ENCODE peak calls at places on chromosomes 6 and 20, in seven cellular contexts. L is astrocyte; G is left ventricle myocardium inferior; P is neural progenitor cell; R is mucosa of descending colon; H is CD8-positive, alpha-beta T cell; I is GM12878. V is an unnamed sample.

GRCh38 chr6:3687847-3688246 is 63.7 kb downstream of the PXDC1 start:
- DNase-seq in L (no peak), G (no peak), P (peak; percentile 59), R (no peak), H (no peak), I (no peak), V (peak; percentile 16)

GRCh38 chr20:35618372-35619131 is 2.9 kb downstream of the SPAG4 start:
- DNase-seq in L (peak; percentile 8), G (no peak), P (peak; percentile 57), R (peak; percentile 69), H (peak; percentile 31), I (no peak), V (no peak)

GRCh38 chr6:29671026-29671425 is 9.9 kb downstream of the ZFP57 start:
- DNase-seq in L (no peak), G (no peak), P (no peak), R (no peak), H (no peak), I (no peak), V (no peak)

GRCh38 chr6:101268541-101268940 is 125.0 kb upstream of the GRIK2 start:
- DNase-seq in L (no peak), G (no peak), P (no peak), R (no peak), H (no peak), I (no peak), V (no peak)

GRCh38 chr6:159086033-159086618 is 41.3 kb upstream of the TAGAP start:
- DNase-seq in L (no peak), G (no peak), P (no peak), R (no peak), H (no peak), I (no peak), V (no peak)

GRCh38 chr6:4953440-4953839 is 50.4 kb downstream of the RPP40 start:
- DNase-seq in L (no peak), G (no peak), P (no peak), R (no peak), H (no peak), I (no peak), V (no peak)

GRCh38 chr6:148064406-148065134 is 278.1 kb upstream of the SASH1 start:
- DNase-seq in L (peak; percentile 83), G (no peak), P (no peak), R (no peak), H (no peak), I (no peak), V (no peak)

GRCh38 chr6:105099371-105099770 is 80.4 kb downstream of the POPDC3 start:
- DNase-seq in L (no peak), G (no peak), P (no peak), R (no peak), H (no peak), I (no peak), V (no peak)

GRCh38 chr6:13302291-13302690 is 26.0 kb downstream of the TBC1D7 start:
- DNase-seq in L (no peak), G (no peak), P (no peak), R (no peak), H (no peak), I (no peak), V (no peak)

GRCh38 chr6:85585741-85586140 is 7.9 kb downstream of the SNX14 start:
- DNase-seq in L (no peak), G (no peak), P (no peak), R (no peak), H (no peak), I (no peak), V (no peak)

GRCh38 chr6:110690106-110690654 is 125.1 kb downstream of the CDK19 start:
- DNase-seq in L (no peak), G (no peak), P (no peak), R (no peak), H (no peak), I (no peak), V (no peak)

GRCh38 chr6:6610031-6610591 is 21.6 kb downstream of the LY86 start:
- DNase-seq in L (no peak), G (no peak), P (no peak), R (peak; percentile 59), H (peak; percentile 43), I (peak; percentile 71), V (no peak)

GRCh38 chr6:151325075-151326050 is 66.0 kb downstream of the ZBTB2 start:
- DNase-seq in L (peak; percentile 55), G (peak; percentile 49), P (peak; percentile 68), R (no peak), H (peak; percentile 18), I (no peak), V (peak; percentile 61)

GRCh38 chr20:63590218-63591146 is 16.4 kb upstream of the HELZ2 start:
- DNase-seq in L (no peak), G (no peak), P (no peak), R (peak; percentile 45), H (no peak), I (no peak), V (no peak)

GRCh38 chr6:74334722-74335121 is 638.7 kb downstream of the CD109 start:
- DNase-seq in L (no peak), G (no peak), P (no peak), R (no peak), H (no peak), I (no peak), V (no peak)

GRCh38 chr20:50681359-50682064 is 9.8 kb downstream of the RIPOR3 start:
- DNase-seq in L (no peak), G (no peak), P (no peak), R (no peak), H (no peak), I (no peak), V (no peak)

GRCh38 chr6:119493980-119494379 is 144.4 kb upstream of the MAN1A1 start:
- DNase-seq in L (no peak), G (no peak), P (no peak), R (no peak), H (no peak), I (no peak), V (no peak)

GRCh38 chr20:23125159-23125558 is 39.0 kb upstream of the CD93 start:
- DNase-seq in L (no peak), G (no peak), P (no peak), R (no peak), H (no peak), I (no peak), V (no peak)

GRCh38 chr6:133340557-133340956 is 99.4 kb downstream of the EYA4 start:
- DNase-seq in L (peak; percentile 55), G (no peak), P (no peak), R (no peak), H (no peak), I (no peak), V (no peak)

GRCh38 chr20:51700809-51701285 is 67.3 kb downstream of the ATP9A start:
- DNase-seq in L (no peak), G (no peak), P (peak; percentile 61), R (no peak), H (no peak), I (no peak), V (peak; percentile 65)

GRCh38 chr20:4869290-4870193 is 131.8 kb downstream of the SLC23A2 start:
- DNase-seq in L (peak; percentile 6), G (no peak), P (no peak), R (no peak), H (no peak), I (no peak), V (no peak)

GRCh38 chr20:45832619-45833018 is 980 bp upstream of the SNX21 start:
- DNase-seq in L (no peak), G (no peak), P (no peak), R (no peak), H (no peak), I (no peak), V (no peak)
- H3K4me3 ChIP-seq in L (no peak overlapping the region), G (peak overlapping the region; percentile 89), P (no peak overlapping the region), R (no peak overlapping the region), H (no peak overlapping the region), I (no peak overlapping the region), V (no peak overlapping the region)

DNA sequence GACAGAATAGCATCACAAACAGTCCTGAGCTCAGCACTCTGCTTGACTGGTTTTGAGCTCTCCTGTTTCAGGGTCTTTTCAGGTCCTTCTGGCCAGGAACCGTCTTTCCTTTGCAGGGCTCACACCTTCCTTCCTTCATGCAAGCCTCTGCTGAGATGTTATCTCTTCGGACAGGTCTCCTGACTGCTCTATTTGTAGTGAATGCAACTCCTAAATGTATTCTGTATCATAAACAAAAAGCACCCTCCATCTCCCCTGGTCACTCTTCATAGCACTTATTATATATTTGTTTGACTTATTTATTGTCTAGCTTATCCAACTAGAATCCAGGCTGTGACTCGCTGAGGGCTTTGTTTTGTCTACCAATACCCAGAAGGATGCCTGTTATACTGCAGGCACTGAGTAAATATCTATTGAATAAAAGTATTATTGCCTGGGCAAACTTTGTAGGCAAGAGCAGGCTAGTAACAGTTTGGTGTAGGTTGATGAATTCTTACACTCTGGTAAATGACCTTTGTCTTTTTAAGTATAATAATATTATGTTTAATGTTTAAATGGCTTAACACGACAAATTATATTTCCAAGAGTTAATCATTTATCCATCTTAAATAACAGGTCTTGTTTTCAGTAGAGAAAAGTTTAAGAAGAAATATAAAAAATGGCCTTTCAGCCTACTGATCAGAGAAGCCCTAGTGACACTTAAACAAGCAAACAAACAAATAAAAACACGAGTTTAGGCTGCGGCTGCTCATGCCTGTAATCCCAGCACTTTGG is 199.8 kb downstream of the BCAS1 start:
- DNase-seq in L (no peak), G (no peak), P (no peak), R (no peak), H (no peak), I (no peak), V (no peak)
- H3K4me1 ChIP-seq in L (peaks cover 37% of the 10 kb centered on the region), G (peaks cover 37% of the 10 kb centered on the region), P (peaks cover 67% of the 10 kb centered on the region), R (peaks cover 49% of the 10 kb centered on the region), H (peaks cover 73% of the 10 kb centered on the region), I (peaks cover 47% of the 10 kb centered on the region), V (peaks cover 52% of the 10 kb centered on the region)

GRCh38 chr6:156849806-156850205 is 72.6 kb downstream of the ARID1B start:
- DNase-seq in L (no peak), G (no peak), P (no peak), R (no peak), H (no peak), I (no peak), V (peak; percentile 34)
- H3K4me3 ChIP-seq in L (no peak overlapping the region), G (peak overlapping the region; percentile 34), P (no peak overlapping the region), R (no peak overlapping the region), H (no peak overlapping the region), I (peak overlapping the region; percentile 44), V (no peak overlapping the region)

DNA sequence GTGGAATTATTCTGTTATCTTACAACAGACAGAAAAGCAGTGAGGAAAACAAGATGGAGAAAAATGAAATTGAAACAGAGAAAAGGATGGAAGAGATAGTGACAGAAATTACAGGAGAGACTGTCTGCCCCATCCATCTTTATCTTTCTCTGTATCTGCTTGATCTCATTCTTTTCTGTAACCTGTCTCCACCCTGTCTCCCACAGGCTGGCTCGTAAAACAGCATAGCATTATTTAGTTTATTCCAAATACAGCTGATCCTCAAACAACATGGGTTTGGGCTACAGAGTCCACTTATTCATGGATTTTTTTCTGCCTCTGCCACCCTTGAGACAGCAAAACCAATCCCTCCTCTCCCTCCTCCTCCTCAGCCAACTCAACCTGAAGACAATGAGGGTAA is 482.3 kb upstream of the JARID2 start:
- DNase-seq in L (no peak), G (no peak), P (no peak), R (no peak), H (no peak), I (no peak), V (no peak)
- H3K4me1 ChIP-seq in L (no peaks in the 10 kb centered on the region), G (peaks cover 13% of the 10 kb centered on the region), P (peaks cover 11% of the 10 kb centered on the region), R (peaks cover 13% of the 10 kb centered on the region), H (no peaks in the 10 kb centered on the region), I (no peaks in the 10 kb centered on the region), V (peaks cover 17% of the 10 kb centered on the region)

GRCh38 chr6:142302427-142303190 is 802 bp downstream of the ADGRG6 start:
- DNase-seq in L (no peak), G (no peak), P (no peak), R (no peak), H (no peak), I (no peak), V (no peak)
- H3K4me3 ChIP-seq in L (peak overlapping the region; percentile 67), G (peak overlapping the region; percentile 70), P (peak overlapping the region; percentile 79), R (no peak overlapping the region), H (peak overlapping the region; percentile 61), I (no peak overlapping the region), V (no peak overlapping the region)

V was measured in HAP-1.